ENCODE peak calls at places on chromosomes 7 and 10, in seven cellular contexts. One of them, this sample, is unnamed.

GRCh38 chr10:89466599-89467035 is 52.2 kb downstream of the IFIT5 start:
- DNase-seq in SJSA1: peak; percentile 47
- DNase-seq in amniotic stem cell: no peak
- DNase-seq in GM13977: no peak
- DNase-seq in lung: no peak
- DNase-seq in amygdala: no peak
- DNase-seq in HFF-Myc: no peak
- DNase-seq in this sample: no peak

GRCh38 chr7:30028749-30029635 is 780 bp downstream of the PLEKHA8 start:
- DNase-seq in SJSA1: peak; percentile 55
- DNase-seq in amniotic stem cell: no peak
- DNase-seq in GM13977: peak; percentile 46
- DNase-seq in lung: peak; percentile 52
- DNase-seq in amygdala: no peak
- DNase-seq in HFF-Myc: no peak
- DNase-seq in this sample: no peak

GRCh38 chr7:155218276-155219153 is 79.2 kb upstream of the INSIG1 start:
- DNase-seq in SJSA1: no peak
- DNase-seq in amniotic stem cell: no peak
- DNase-seq in GM13977: no peak
- DNase-seq in lung: no peak
- DNase-seq in amygdala: no peak
- DNase-seq in HFF-Myc: no peak
- DNase-seq in this sample: no peak

GRCh38 chr7:47553309-47553708 is 28.6 kb downstream of the TNS3 start:
- DNase-seq in SJSA1: no peak
- DNase-seq in amniotic stem cell: no peak
- DNase-seq in GM13977: no peak
- DNase-seq in lung: no peak
- DNase-seq in amygdala: no peak
- DNase-seq in HFF-Myc: no peak
- DNase-seq in this sample: no peak

GRCh38 chr7:142188846-142189245 is 69.0 kb downstream of the PRSS58 start:
- DNase-seq in SJSA1: no peak
- DNase-seq in amniotic stem cell: no peak
- DNase-seq in GM13977: no peak
- DNase-seq in lung: no peak
- DNase-seq in amygdala: no peak
- DNase-seq in HFF-Myc: no peak
- DNase-seq in this sample: no peak

GRCh38 chr7:38660427-38661099 is 29.4 kb upstream of the AMPH start:
- DNase-seq in SJSA1: no peak
- DNase-seq in amniotic stem cell: peak; percentile 37
- DNase-seq in GM13977: peak; percentile 57
- DNase-seq in lung: no peak
- DNase-seq in amygdala: no peak
- DNase-seq in HFF-Myc: peak; percentile 41
- DNase-seq in this sample: no peak

GRCh38 chr7:24764972-24765744 is 7.9 kb upstream of the GSDME start:
- DNase-seq in SJSA1: no peak
- DNase-seq in amniotic stem cell: no peak
- DNase-seq in GM13977: no peak
- DNase-seq in lung: no peak
- DNase-seq in amygdala: no peak
- DNase-seq in HFF-Myc: no peak
- DNase-seq in this sample: no peak

GRCh38 chr10:5461201-5461585 is 38.2 kb downstream of the CALML5 start:
- DNase-seq in SJSA1: no peak
- DNase-seq in amniotic stem cell: no peak
- DNase-seq in GM13977: no peak
- DNase-seq in lung: no peak
- DNase-seq in amygdala: no peak
- DNase-seq in HFF-Myc: no peak
- DNase-seq in this sample: no peak

GRCh38 chr7:137840183-137840779 is 6.5 kb downstream of the DGKI start:
- DNase-seq in SJSA1: no peak
- DNase-seq in amniotic stem cell: no peak
- DNase-seq in GM13977: no peak
- DNase-seq in lung: no peak
- DNase-seq in amygdala: no peak
- DNase-seq in HFF-Myc: no peak
- DNase-seq in this sample: no peak

GRCh38 chr7:157715938-157716280 is 379.1 kb downstream of the DNAJB6 start:
- DNase-seq in SJSA1: no peak
- DNase-seq in amniotic stem cell: no peak
- DNase-seq in GM13977: peak; percentile 12
- DNase-seq in lung: no peak
- DNase-seq in amygdala: no peak
- DNase-seq in HFF-Myc: no peak
- DNase-seq in this sample: no peak

GRCh38 chr10:102120987-102121738 is 995 bp upstream of the LDB1 start:
- DNase-seq in SJSA1: peak; percentile 69
- DNase-seq in amniotic stem cell: no peak
- DNase-seq in GM13977: no peak
- DNase-seq in lung: peak; percentile 65
- DNase-seq in amygdala: peak; percentile 23
- DNase-seq in HFF-Myc: peak; percentile 84
- DNase-seq in this sample: no peak

GRCh38 chr10:482848-483247 is 206.6 kb downstream of the DIP2C start:
- DNase-seq in SJSA1: no peak
- DNase-seq in amniotic stem cell: no peak
- DNase-seq in GM13977: no peak
- DNase-seq in lung: peak; percentile 13
- DNase-seq in amygdala: no peak
- DNase-seq in HFF-Myc: no peak
- DNase-seq in this sample: no peak

GRCh38 chr10:116271593-116272496 is 1.2 kb downstream of the GFRA1 start:
- DNase-seq in SJSA1: peak; percentile 39
- DNase-seq in amniotic stem cell: no peak
- DNase-seq in GM13977: peak; percentile 59
- DNase-seq in lung: no peak
- DNase-seq in amygdala: no peak
- DNase-seq in HFF-Myc: no peak
- DNase-seq in this sample: no peak

GRCh38 chr10:63156236-63156635 is 23.1 kb downstream of the NRBF2 start:
- DNase-seq in SJSA1: no peak
- DNase-seq in amniotic stem cell: no peak
- DNase-seq in GM13977: no peak
- DNase-seq in lung: no peak
- DNase-seq in amygdala: no peak
- DNase-seq in HFF-Myc: no peak
- DNase-seq in this sample: no peak

GRCh38 chr7:4607321-4607729 is 74.8 kb upstream of the FOXK1 start:
- DNase-seq in SJSA1: no peak
- DNase-seq in amniotic stem cell: no peak
- DNase-seq in GM13977: no peak
- DNase-seq in lung: no peak
- DNase-seq in amygdala: peak; percentile 38
- DNase-seq in HFF-Myc: no peak
- DNase-seq in this sample: no peak

GRCh38 chr7:10845225-10845624 is 128.4 kb upstream of the PHF14 start:
- DNase-seq in SJSA1: no peak
- DNase-seq in amniotic stem cell: no peak
- DNase-seq in GM13977: no peak
- DNase-seq in lung: no peak
- DNase-seq in amygdala: no peak
- DNase-seq in HFF-Myc: no peak
- DNase-seq in this sample: no peak

GRCh38 chr10:29443745-29444523 is 155.1 kb downstream of the LYZL1 start:
- DNase-seq in SJSA1: no peak
- DNase-seq in amniotic stem cell: no peak
- DNase-seq in GM13977: no peak
- DNase-seq in lung: no peak
- DNase-seq in amygdala: no peak
- DNase-seq in HFF-Myc: peak; percentile 41
- DNase-seq in this sample: no peak

GRCh38 chr10:78802866-78803265 is 265.9 kb upstream of the ZMIZ1 start:
- DNase-seq in SJSA1: peak; percentile 87
- DNase-seq in amniotic stem cell: peak; percentile 39
- DNase-seq in GM13977: no peak
- DNase-seq in lung: peak; percentile 50
- DNase-seq in amygdala: no peak
- DNase-seq in HFF-Myc: peak; percentile 91
- DNase-seq in this sample: no peak

GRCh38 chr7:19099924-19100323 is 17.5 kb downstream of the TWIST1 start:
- DNase-seq in SJSA1: no peak
- DNase-seq in amniotic stem cell: no peak
- DNase-seq in GM13977: no peak
- DNase-seq in lung: no peak
- DNase-seq in amygdala: no peak
- DNase-seq in HFF-Myc: no peak
- DNase-seq in this sample: no peak

GRCh38 chr10:78542536-78542935 is 508.9 kb downstream of the RPS24 start:
- DNase-seq in SJSA1: peak; percentile 12
- DNase-seq in amniotic stem cell: no peak
- DNase-seq in GM13977: no peak
- DNase-seq in lung: no peak
- DNase-seq in amygdala: no peak
- DNase-seq in HFF-Myc: no peak
- DNase-seq in this sample: no peak

GRCh38 chr10:78952018-78952417 is 116.7 kb upstream of the ZMIZ1 start:
- DNase-seq in SJSA1: no peak
- DNase-seq in amniotic stem cell: no peak
- DNase-seq in GM13977: no peak
- DNase-seq in lung: no peak
- DNase-seq in amygdala: no peak
- DNase-seq in HFF-Myc: no peak
- DNase-seq in this sample: no peak

GRCh38 chr10:93198401-93199175 is 124.9 kb downstream of the CYP26A1 start:
- DNase-seq in SJSA1: no peak
- DNase-seq in amniotic stem cell: no peak
- DNase-seq in GM13977: no peak
- DNase-seq in lung: no peak
- DNase-seq in amygdala: no peak
- DNase-seq in HFF-Myc: no peak
- DNase-seq in this sample: no peak

GRCh38 chr10:92914478-92915066 is 66.3 kb downstream of the EXOC6 start:
- DNase-seq in SJSA1: peak; percentile 49
- DNase-seq in amniotic stem cell: peak; percentile 59
- DNase-seq in GM13977: peak; percentile 49
- DNase-seq in lung: peak; percentile 38
- DNase-seq in amygdala: no peak
- DNase-seq in HFF-Myc: no peak
- DNase-seq in this sample: no peak

GRCh38 chr7:33534830-33535229 is 370.5 kb upstream of the BMPER start:
- DNase-seq in SJSA1: peak; percentile 37
- DNase-seq in amniotic stem cell: no peak
- DNase-seq in GM13977: no peak
- DNase-seq in lung: no peak
- DNase-seq in amygdala: no peak
- DNase-seq in HFF-Myc: no peak
- DNase-seq in this sample: no peak

GRCh38 chr10:5434017-5434753 is 21.8 kb downstream of the NET1 start:
- DNase-seq in SJSA1: peak; percentile 57
- DNase-seq in amniotic stem cell: peak; percentile 31
- DNase-seq in GM13977: no peak
- DNase-seq in lung: no peak
- DNase-seq in amygdala: no peak
- DNase-seq in HFF-Myc: no peak
- DNase-seq in this sample: no peak

GRCh38 chr7:107171496-107171895 is 2.7 kb downstream of the HBP1 start:
- DNase-seq in SJSA1: no peak
- DNase-seq in amniotic stem cell: no peak
- DNase-seq in GM13977: no peak
- DNase-seq in lung: no peak
- DNase-seq in amygdala: no peak
- DNase-seq in HFF-Myc: no peak
- DNase-seq in this sample: no peak

GRCh38 chr10:9066152-9066551 is 1011.7 kb downstream of the GATA3 start:
- DNase-seq in SJSA1: no peak
- DNase-seq in amniotic stem cell: no peak
- DNase-seq in GM13977: no peak
- DNase-seq in lung: no peak
- DNase-seq in amygdala: no peak
- DNase-seq in HFF-Myc: no peak
- DNase-seq in this sample: no peak

GRCh38 chr10:120981601-120982381 is 130.6 kb downstream of the WDR11 start:
- DNase-seq in SJSA1: no peak
- DNase-seq in amniotic stem cell: no peak
- DNase-seq in GM13977: no peak
- DNase-seq in lung: no peak
- DNase-seq in amygdala: no peak
- DNase-seq in HFF-Myc: no peak
- DNase-seq in this sample: no peak

GRCh38 chr7:156539999-156540398 is 100.6 kb upstream of the RNF32 start:
- DNase-seq in SJSA1: no peak
- DNase-seq in amniotic stem cell: no peak
- DNase-seq in GM13977: no peak
- DNase-seq in lung: no peak
- DNase-seq in amygdala: no peak
- DNase-seq in HFF-Myc: no peak
- DNase-seq in this sample: no peak

GRCh38 chr7:2008936-2009540 is 223.7 kb downstream of the MAD1L1 start:
- DNase-seq in SJSA1: no peak
- DNase-seq in amniotic stem cell: no peak
- DNase-seq in GM13977: no peak
- DNase-seq in lung: no peak
- DNase-seq in amygdala: no peak
- DNase-seq in HFF-Myc: no peak
- DNase-seq in this sample: no peak

GRCh38 chr10:43421519-43421918 is 12.5 kb upstream of the HNRNPF start:
- DNase-seq in SJSA1: no peak
- DNase-seq in amniotic stem cell: no peak
- DNase-seq in GM13977: no peak
- DNase-seq in lung: no peak
- DNase-seq in amygdala: no peak
- DNase-seq in HFF-Myc: no peak
- DNase-seq in this sample: no peak

GRCh38 chr7:4067874-4068273 is 614.2 kb upstream of the FOXK1 start:
- DNase-seq in SJSA1: no peak
- DNase-seq in amniotic stem cell: no peak
- DNase-seq in GM13977: no peak
- DNase-seq in lung: no peak
- DNase-seq in amygdala: no peak
- DNase-seq in HFF-Myc: no peak
- DNase-seq in this sample: no peak

GRCh38 chr7:72546586-72546985 is 134.4 kb upstream of the CALN1 start:
- DNase-seq in SJSA1: no peak
- DNase-seq in amniotic stem cell: no peak
- DNase-seq in GM13977: peak; percentile 14
- DNase-seq in lung: no peak
- DNase-seq in amygdala: peak; percentile 1
- DNase-seq in HFF-Myc: no peak
- DNase-seq in this sample: no peak

GRCh38 chr7:8176370-8177081 is 85.4 kb downstream of the ICA1 start:
- DNase-seq in SJSA1: no peak
- DNase-seq in amniotic stem cell: no peak
- DNase-seq in GM13977: peak; percentile 38
- DNase-seq in lung: no peak
- DNase-seq in amygdala: no peak
- DNase-seq in HFF-Myc: no peak
- DNase-seq in this sample: peak; percentile 56

GRCh38 chr7:699260-700170 is 27.0 kb upstream of the DNAAF5 start:
- DNase-seq in SJSA1: no peak
- DNase-seq in amniotic stem cell: no peak
- DNase-seq in GM13977: no peak
- DNase-seq in lung: no peak
- DNase-seq in amygdala: no peak
- DNase-seq in HFF-Myc: no peak
- DNase-seq in this sample: no peak

GRCh38 chr10:44020322-44021111 is 364.4 kb downstream of the CXCL12 start:
- DNase-seq in SJSA1: no peak
- DNase-seq in amniotic stem cell: no peak
- DNase-seq in GM13977: no peak
- DNase-seq in lung: no peak
- DNase-seq in amygdala: no peak
- DNase-seq in HFF-Myc: no peak
- DNase-seq in this sample: no peak

GRCh38 chr10:21926949-21927348 is 76.6 kb downstream of the DNAJC1 start:
- DNase-seq in SJSA1: peak; percentile 92
- DNase-seq in amniotic stem cell: peak; percentile 58
- DNase-seq in GM13977: no peak
- DNase-seq in lung: peak; percentile 36
- DNase-seq in amygdala: no peak
- DNase-seq in HFF-Myc: peak; percentile 65
- DNase-seq in this sample: no peak

GRCh38 chr10:78838141-78838540 is 230.6 kb upstream of the ZMIZ1 start:
- DNase-seq in SJSA1: no peak
- DNase-seq in amniotic stem cell: no peak
- DNase-seq in GM13977: no peak
- DNase-seq in lung: no peak
- DNase-seq in amygdala: no peak
- DNase-seq in HFF-Myc: no peak
- DNase-seq in this sample: no peak